ENCODE peak calls at places on chromosomes 7 and 10, in ten cellular contexts. One of them, this sample, is unnamed.

GRCh38 chr10:26367771-26368170 is 70.4 kb upstream of the APBB1IP start:
- DNase-seq in SK-N-SH: no peak
- DNase-seq in transverse colon: no peak
- DNase-seq in A549: peak; percentile 63
- DNase-seq in ovary: no peak
- DNase-seq in sigmoid colon: no peak
- DNase-seq in stomach: peak; percentile 51
- DNase-seq in tibial nerve: no peak
- DNase-seq in suprapubic skin: no peak
- DNase-seq in H1: peak; percentile 84
- DNase-seq in this sample: no peak

GRCh38 chr7:112144284-112145059 is 61.7 kb downstream of the DOCK4 start:
- DNase-seq in SK-N-SH: no peak
- DNase-seq in transverse colon: no peak
- DNase-seq in A549: no peak
- DNase-seq in ovary: no peak
- DNase-seq in sigmoid colon: no peak
- DNase-seq in stomach: no peak
- DNase-seq in tibial nerve: no peak
- DNase-seq in suprapubic skin: no peak
- DNase-seq in H1: no peak
- DNase-seq in this sample: no peak

GRCh38 chr7:13800694-13801448 is 188.6 kb downstream of the ETV1 start:
- DNase-seq in SK-N-SH: no peak
- DNase-seq in transverse colon: no peak
- DNase-seq in A549: no peak
- DNase-seq in ovary: no peak
- DNase-seq in sigmoid colon: no peak
- DNase-seq in stomach: peak; percentile 42
- DNase-seq in tibial nerve: no peak
- DNase-seq in suprapubic skin: no peak
- DNase-seq in H1: no peak
- DNase-seq in this sample: no peak

GRCh38 chr10:652226-652625 is 37.2 kb downstream of the DIP2C start:
- DNase-seq in SK-N-SH: no peak
- DNase-seq in transverse colon: no peak
- DNase-seq in A549: no peak
- DNase-seq in ovary: no peak
- DNase-seq in sigmoid colon: peak; percentile 63
- DNase-seq in stomach: no peak
- DNase-seq in tibial nerve: no peak
- DNase-seq in suprapubic skin: no peak
- DNase-seq in H1: no peak
- DNase-seq in this sample: no peak

GRCh38 chr7:85175217-85175616 is 11.6 kb downstream of the SEMA3D start:
- DNase-seq in SK-N-SH: no peak
- DNase-seq in transverse colon: no peak
- DNase-seq in A549: no peak
- DNase-seq in ovary: no peak
- DNase-seq in sigmoid colon: no peak
- DNase-seq in stomach: no peak
- DNase-seq in tibial nerve: no peak
- DNase-seq in suprapubic skin: no peak
- DNase-seq in H1: no peak
- DNase-seq in this sample: no peak

GRCh38 chr10:77989081-77989724 is 40.1 kb downstream of the POLR3A start:
- DNase-seq in SK-N-SH: no peak
- DNase-seq in transverse colon: no peak
- DNase-seq in A549: no peak
- DNase-seq in ovary: no peak
- DNase-seq in sigmoid colon: no peak
- DNase-seq in stomach: peak; percentile 60
- DNase-seq in tibial nerve: no peak
- DNase-seq in suprapubic skin: no peak
- DNase-seq in H1: no peak
- DNase-seq in this sample: no peak

GRCh38 chr7:143408686-143409551 is at the start of gene EPHA1:
- DNase-seq in SK-N-SH: no peak
- DNase-seq in transverse colon: peak; percentile 75
- DNase-seq in A549: no peak
- DNase-seq in ovary: no peak
- DNase-seq in sigmoid colon: no peak
- DNase-seq in stomach: peak; percentile 78
- DNase-seq in tibial nerve: no peak
- DNase-seq in suprapubic skin: no peak
- DNase-seq in H1: peak; percentile 83
- DNase-seq in this sample: no peak

GRCh38 chr10:930415-931325 is 835 bp downstream of the LARP4B start:
- DNase-seq in SK-N-SH: peak; percentile 77
- DNase-seq in transverse colon: peak; percentile 76
- DNase-seq in A549: peak; percentile 56
- DNase-seq in ovary: peak; percentile 55
- DNase-seq in sigmoid colon: peak; percentile 71
- DNase-seq in stomach: peak; percentile 74
- DNase-seq in tibial nerve: no peak
- DNase-seq in suprapubic skin: peak; percentile 74
- DNase-seq in H1: peak; percentile 65
- DNase-seq in this sample: no peak

GRCh38 chr10:17645591-17646345 is 1.8 kb downstream of the STAM start:
- DNase-seq in SK-N-SH: no peak
- DNase-seq in transverse colon: no peak
- DNase-seq in A549: no peak
- DNase-seq in ovary: no peak
- DNase-seq in sigmoid colon: no peak
- DNase-seq in stomach: no peak
- DNase-seq in tibial nerve: no peak
- DNase-seq in suprapubic skin: no peak
- DNase-seq in H1: no peak
- DNase-seq in this sample: no peak

GRCh38 chr7:116802144-116802747 is 60.1 kb upstream of the CAPZA2 start:
- DNase-seq in SK-N-SH: no peak
- DNase-seq in transverse colon: no peak
- DNase-seq in A549: no peak
- DNase-seq in ovary: no peak
- DNase-seq in sigmoid colon: no peak
- DNase-seq in stomach: no peak
- DNase-seq in tibial nerve: no peak
- DNase-seq in suprapubic skin: no peak
- DNase-seq in H1: no peak
- DNase-seq in this sample: no peak

GRCh38 chr7:122273117-122273516 is 31.4 kb downstream of the FEZF1 start:
- DNase-seq in SK-N-SH: no peak
- DNase-seq in transverse colon: no peak
- DNase-seq in A549: no peak
- DNase-seq in ovary: no peak
- DNase-seq in sigmoid colon: no peak
- DNase-seq in stomach: no peak
- DNase-seq in tibial nerve: no peak
- DNase-seq in suprapubic skin: no peak
- DNase-seq in H1: no peak
- DNase-seq in this sample: no peak

GRCh38 chr7:1144269-1144771 is 15.7 kb downstream of the ZFAND2A start:
- DNase-seq in SK-N-SH: peak; percentile 92
- DNase-seq in transverse colon: no peak
- DNase-seq in A549: peak; percentile 41
- DNase-seq in ovary: no peak
- DNase-seq in sigmoid colon: peak; percentile 75
- DNase-seq in stomach: peak; percentile 75
- DNase-seq in tibial nerve: no peak
- DNase-seq in suprapubic skin: no peak
- DNase-seq in H1: no peak
- DNase-seq in this sample: no peak

GRCh38 chr10:2754943-2755342 is 312.4 kb upstream of the PFKP start:
- DNase-seq in SK-N-SH: no peak
- DNase-seq in transverse colon: no peak
- DNase-seq in A549: no peak
- DNase-seq in ovary: no peak
- DNase-seq in sigmoid colon: no peak
- DNase-seq in stomach: no peak
- DNase-seq in tibial nerve: no peak
- DNase-seq in suprapubic skin: no peak
- DNase-seq in H1: no peak
- DNase-seq in this sample: no peak

GRCh38 chr10:63115732-63116383 is 17.3 kb upstream of the NRBF2 start:
- DNase-seq in SK-N-SH: no peak
- DNase-seq in transverse colon: peak; percentile 46
- DNase-seq in A549: peak; percentile 39
- DNase-seq in ovary: peak; percentile 55
- DNase-seq in sigmoid colon: peak; percentile 94
- DNase-seq in stomach: peak; percentile 32
- DNase-seq in tibial nerve: peak; percentile 69
- DNase-seq in suprapubic skin: peak; percentile 85
- DNase-seq in H1: no peak
- DNase-seq in this sample: no peak

GRCh38 chr10:130254168-130255061 is 118.2 kb downstream of the GLRX3 start:
- DNase-seq in SK-N-SH: no peak
- DNase-seq in transverse colon: no peak
- DNase-seq in A549: no peak
- DNase-seq in ovary: no peak
- DNase-seq in sigmoid colon: no peak
- DNase-seq in stomach: no peak
- DNase-seq in tibial nerve: no peak
- DNase-seq in suprapubic skin: no peak
- DNase-seq in H1: no peak
- DNase-seq in this sample: no peak
- TF ChIP-seq EP300 in SK-N-SH: no peak
- TF ChIP-seq EP300 in transverse colon: no peak
- TF ChIP-seq EP300 in A549: no peak
- TF ChIP-seq EP300 in ovary: no peak
- TF ChIP-seq EP300 in sigmoid colon: no peak
- TF ChIP-seq EP300 in stomach: no peak
- TF ChIP-seq EP300 in tibial nerve: no peak
- TF ChIP-seq EP300 in suprapubic skin: no peak
- TF ChIP-seq EP300 in H1: no peak
- TF ChIP-seq EP300 in this sample: no peak

DNA sequence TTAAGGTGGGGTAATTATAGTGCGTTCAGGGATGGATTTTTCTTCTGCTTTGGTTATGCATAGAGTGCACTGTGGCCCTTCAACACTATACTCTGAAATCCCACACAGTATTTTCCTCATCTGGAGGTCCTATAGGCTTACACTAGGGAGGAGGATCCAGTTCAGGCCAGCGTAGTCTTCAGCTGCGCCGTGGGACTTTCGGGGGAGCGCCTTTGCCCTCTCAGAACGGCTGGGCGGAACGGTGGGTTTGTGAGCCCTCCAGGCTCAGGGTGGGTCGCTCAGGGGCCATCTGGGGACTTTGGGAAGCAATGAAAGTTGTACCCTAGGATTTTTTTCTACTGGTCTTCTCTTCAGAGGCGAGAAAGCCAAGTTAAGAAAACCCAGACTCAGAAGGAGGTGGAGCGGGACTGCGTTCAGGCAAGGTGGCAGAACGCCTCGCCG is 652 bp upstream of the VPS26A start:
- DNase-seq in SK-N-SH: peak; percentile 72
- DNase-seq in transverse colon: peak; percentile 65
- DNase-seq in A549: peak; percentile 77
- DNase-seq in ovary: no peak
- DNase-seq in sigmoid colon: no peak
- DNase-seq in stomach: peak; percentile 58
- DNase-seq in tibial nerve: no peak
- DNase-seq in suprapubic skin: no peak
- DNase-seq in H1: no peak
- DNase-seq in this sample: no peak
- TF ChIP-seq CTCF in SK-N-SH: no peak
- TF ChIP-seq CTCF in transverse colon: no peak
- TF ChIP-seq CTCF in A549: no peak
- TF ChIP-seq CTCF in ovary: no peak
- TF ChIP-seq CTCF in sigmoid colon: no peak
- TF ChIP-seq CTCF in stomach: no peak
- TF ChIP-seq CTCF in tibial nerve: no peak
- TF ChIP-seq CTCF in suprapubic skin: no peak
- TF ChIP-seq CTCF in H1: no peak
- TF ChIP-seq CTCF in this sample: no peak

GRCh38 chr7:140229591-140230516 is 53.1 kb upstream of the KDM7A start:
- DNase-seq in SK-N-SH: no peak
- DNase-seq in transverse colon: peak; percentile 87
- DNase-seq in A549: no peak
- DNase-seq in ovary: peak; percentile 25
- DNase-seq in sigmoid colon: no peak
- DNase-seq in stomach: peak; percentile 63
- DNase-seq in tibial nerve: no peak
- DNase-seq in suprapubic skin: no peak
- DNase-seq in H1: peak; percentile 74
- DNase-seq in this sample: no peak
- TF ChIP-seq EP300 in SK-N-SH: no peak
- TF ChIP-seq EP300 in transverse colon: peak; percentile 23
- TF ChIP-seq EP300 in A549: no peak
- TF ChIP-seq EP300 in ovary: no peak
- TF ChIP-seq EP300 in sigmoid colon: no peak
- TF ChIP-seq EP300 in stomach: no peak
- TF ChIP-seq EP300 in tibial nerve: no peak
- TF ChIP-seq EP300 in suprapubic skin: no peak
- TF ChIP-seq EP300 in H1: no peak
- TF ChIP-seq EP300 in this sample: no peak

DNA sequence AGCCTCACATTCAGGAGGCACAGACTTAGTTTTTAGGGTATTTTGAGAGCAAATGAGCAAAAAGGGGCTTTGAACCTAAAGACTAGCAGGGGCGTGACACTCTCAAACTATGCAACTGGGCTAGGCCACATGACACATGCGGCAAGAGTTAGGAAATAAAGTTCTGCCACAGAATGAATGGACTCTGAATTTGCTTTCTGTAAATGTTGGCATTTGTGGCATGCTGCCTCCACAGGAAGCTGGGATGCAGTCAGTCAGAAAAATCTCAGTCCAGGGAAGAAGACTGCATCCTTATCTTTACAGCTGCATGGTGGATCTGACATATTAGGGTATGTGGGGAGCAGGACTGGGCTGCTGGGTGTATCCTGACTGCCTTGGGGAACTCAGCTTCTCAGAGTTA is 181.0 kb downstream of the COBL start:
- DNase-seq in SK-N-SH: no peak
- DNase-seq in transverse colon: no peak
- DNase-seq in A549: no peak
- DNase-seq in ovary: no peak
- DNase-seq in sigmoid colon: no peak
- DNase-seq in stomach: no peak
- DNase-seq in tibial nerve: no peak
- DNase-seq in suprapubic skin: no peak
- DNase-seq in H1: no peak
- DNase-seq in this sample: peak; percentile 31
- TF ChIP-seq CTCF in SK-N-SH: no peak
- TF ChIP-seq CTCF in transverse colon: no peak
- TF ChIP-seq CTCF in A549: no peak
- TF ChIP-seq CTCF in ovary: no peak
- TF ChIP-seq CTCF in sigmoid colon: no peak
- TF ChIP-seq CTCF in stomach: no peak
- TF ChIP-seq CTCF in tibial nerve: no peak
- TF ChIP-seq CTCF in suprapubic skin: no peak
- TF ChIP-seq CTCF in H1: no peak
- TF ChIP-seq CTCF in this sample: no peak